ENCODE peak calls at places on chromosomes 2 and 18, in four cellular contexts. One of them, this sample, is unnamed.

GRCh38 chr2:135909976-135910375 is 33.7 kb upstream of the MCM6 start:
- DNase-seq in tibial nerve: no peak
- DNase-seq in GM20000: no peak
- DNase-seq in cardiac fibroblast: peak; percentile 5
- DNase-seq in this sample: no peak

GRCh38 chr2:163565192-163565591 is 170.6 kb downstream of the FIGN start:
- DNase-seq in cardiac fibroblast: no peak
- DNase-seq in tibial nerve: no peak
- DNase-seq in GM20000: no peak
- DNase-seq in this sample: no peak

GRCh38 chr2:19351914-19352697 is 6.3 kb downstream of the OSR1 start:
- DNase-seq in tibial nerve: no peak
- DNase-seq in GM20000: peak; percentile 11
- DNase-seq in cardiac fibroblast: no peak
- DNase-seq in this sample: peak; percentile 18

GRCh38 chr2:95062247-95062646 is 36.7 kb downstream of the MAL start:
- DNase-seq in tibial nerve: no peak
- DNase-seq in cardiac fibroblast: no peak
- DNase-seq in GM20000: no peak
- DNase-seq in this sample: no peak

GRCh38 chr2:199704358-199705238 is 146.4 kb downstream of the FTCDNL1 start:
- DNase-seq in GM20000: peak; percentile 36
- DNase-seq in tibial nerve: peak; percentile 7
- DNase-seq in cardiac fibroblast: peak; percentile 6
- DNase-seq in this sample: peak; percentile 30

GRCh38 chr18:23981369-23981768 is 33.2 kb upstream of the TTC39C start:
- DNase-seq in GM20000: peak; percentile 41
- DNase-seq in cardiac fibroblast: no peak
- DNase-seq in tibial nerve: no peak
- DNase-seq in this sample: no peak

GRCh38 chr2:64989982-64990614 is 899 bp downstream of the SLC1A4 start:
- DNase-seq in tibial nerve: peak; percentile 11
- DNase-seq in cardiac fibroblast: no peak
- DNase-seq in GM20000: no peak
- DNase-seq in this sample: peak; percentile 35

GRCh38 chr18:28032177-28032576 is 144.8 kb downstream of the CDH2 start:
- DNase-seq in tibial nerve: no peak
- DNase-seq in GM20000: no peak
- DNase-seq in cardiac fibroblast: no peak
- DNase-seq in this sample: no peak

GRCh38 chr2:111702119-111702808 is 181.7 kb downstream of the ANAPC1 start:
- DNase-seq in tibial nerve: no peak
- DNase-seq in GM20000: peak; percentile 70
- DNase-seq in cardiac fibroblast: peak; percentile 69
- DNase-seq in this sample: peak; percentile 67

GRCh38 chr2:20457027-20457426 is 10.2 kb downstream of the RHOB start:
- DNase-seq in cardiac fibroblast: no peak
- DNase-seq in tibial nerve: no peak
- DNase-seq in GM20000: peak; percentile 29
- DNase-seq in this sample: no peak

DNA sequence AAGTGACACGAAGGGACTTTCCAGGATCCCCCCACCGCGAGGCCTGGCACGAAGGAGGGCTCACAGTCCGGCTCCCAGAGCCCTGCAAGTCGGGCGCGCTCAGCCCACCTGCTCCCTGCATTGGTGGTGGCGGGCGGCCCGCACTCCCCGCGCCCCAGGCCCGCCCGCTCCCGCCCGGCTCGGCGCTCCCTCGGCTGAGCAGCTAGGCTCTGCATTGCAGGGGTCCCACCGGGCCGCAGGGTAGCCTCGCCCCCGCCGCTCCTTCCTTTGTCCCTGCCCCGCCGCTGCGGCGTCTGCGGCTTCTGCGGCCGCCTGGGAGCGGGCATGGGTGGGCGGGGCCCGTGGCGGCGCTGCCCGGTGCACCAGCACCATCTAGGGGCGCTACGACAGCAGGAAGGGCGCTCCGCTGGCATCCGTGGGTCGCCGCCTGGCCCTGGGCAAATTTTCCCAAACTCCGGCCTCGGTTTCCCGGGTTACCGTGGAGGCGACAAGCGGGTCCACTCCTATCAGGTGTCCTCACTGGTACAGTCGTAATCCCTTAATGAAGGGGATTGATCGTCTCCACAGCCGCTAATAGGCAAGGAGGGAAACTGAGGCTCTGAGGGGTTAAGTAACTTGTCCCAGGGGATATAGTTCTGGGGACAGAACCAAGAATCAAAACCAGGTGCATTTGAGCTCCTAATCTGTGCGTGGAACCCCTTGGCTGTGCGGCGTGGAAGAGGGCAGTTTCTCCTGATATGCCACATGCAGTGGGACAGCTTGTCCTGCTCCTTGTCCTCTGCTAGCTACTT is 157.4 kb downstream of the CYRIA start:
- DNase-seq in GM20000: no peak
- DNase-seq in cardiac fibroblast: peak; percentile 24
- DNase-seq in tibial nerve: no peak
- DNase-seq in this sample: peak; percentile 36
- TF ChIP-seq CTCF in GM20000: no peak
- TF ChIP-seq CTCF in cardiac fibroblast: peak; percentile 27
- TF ChIP-seq CTCF in tibial nerve: peak; percentile 66
- TF ChIP-seq CTCF in this sample: peak; percentile 30

DNA sequence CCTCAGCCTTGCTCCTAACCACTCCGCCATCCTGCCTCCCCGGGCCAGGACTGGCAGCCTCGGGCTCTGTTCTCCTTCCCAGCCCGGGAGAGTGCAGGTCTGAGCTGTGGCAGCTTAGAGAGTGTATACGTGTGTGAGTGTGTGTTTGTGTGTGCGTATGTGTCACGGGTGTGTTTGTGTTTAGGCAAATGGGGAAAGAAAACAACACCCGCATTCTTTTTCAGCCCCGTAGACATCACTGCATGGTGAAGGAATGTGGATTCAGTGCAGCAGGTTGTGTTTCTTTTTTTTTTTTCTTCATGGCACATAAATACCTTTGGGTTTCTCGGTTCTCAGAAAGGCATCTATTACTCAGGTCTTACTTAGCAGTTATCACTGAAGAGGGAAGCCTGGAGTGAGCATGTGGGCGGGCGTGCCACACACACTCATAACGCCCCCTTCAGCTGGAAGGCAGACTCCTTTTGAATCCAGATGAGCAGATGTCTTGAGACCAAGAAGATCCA is 44.2 kb downstream of the GLI2 start:
- DNase-seq in tibial nerve: no peak
- DNase-seq in cardiac fibroblast: peak; percentile 71
- DNase-seq in GM20000: no peak
- DNase-seq in this sample: no peak
- TF ChIP-seq CTCF in tibial nerve: no peak
- TF ChIP-seq CTCF in cardiac fibroblast: peak; percentile 32
- TF ChIP-seq CTCF in GM20000: no peak
- TF ChIP-seq CTCF in this sample: no peak

GRCh38 chr18:35919179-35919578 is 53.3 kb upstream of the RMP24 start:
- DNase-seq in GM20000: no peak
- DNase-seq in cardiac fibroblast: no peak
- DNase-seq in tibial nerve: no peak
- DNase-seq in this sample: no peak

GRCh38 chr18:35920623-35921022 is 51.9 kb upstream of the RMP24 start:
- DNase-seq in GM20000: no peak
- DNase-seq in cardiac fibroblast: no peak
- DNase-seq in tibial nerve: no peak
- DNase-seq in this sample: no peak

GRCh38 chr18:35918564-35918963 is 53.9 kb upstream of the RMP24 start:
- DNase-seq in tibial nerve: no peak
- DNase-seq in GM20000: no peak
- DNase-seq in cardiac fibroblast: no peak
- DNase-seq in this sample: no peak

GRCh38 chr18:35915056-35915455 is 57.4 kb upstream of the RMP24 start:
- DNase-seq in GM20000: no peak
- DNase-seq in tibial nerve: no peak
- DNase-seq in cardiac fibroblast: no peak
- DNase-seq in this sample: no peak

GRCh38 chr18:35917043-35917442 is 55.4 kb upstream of the RMP24 start:
- DNase-seq in tibial nerve: no peak
- DNase-seq in cardiac fibroblast: no peak
- DNase-seq in GM20000: no peak
- DNase-seq in this sample: no peak
- TF ChIP-seq CTCF in tibial nerve: no peak
- TF ChIP-seq CTCF in cardiac fibroblast: no peak
- TF ChIP-seq CTCF in GM20000: no peak
- TF ChIP-seq CTCF in this sample: no peak

GRCh38 chr2:220029013-220029412 is 401.6 kb downstream of the SLC4A3 start:
- DNase-seq in GM20000: no peak
- DNase-seq in cardiac fibroblast: no peak
- DNase-seq in tibial nerve: no peak
- DNase-seq in this sample: no peak
- TF ChIP-seq CTCF in GM20000: no peak
- TF ChIP-seq CTCF in cardiac fibroblast: no peak
- TF ChIP-seq CTCF in tibial nerve: no peak
- TF ChIP-seq CTCF in this sample: no peak

GRCh38 chr2:18268400-18268799 is 292.1 kb downstream of the RDH14 start:
- DNase-seq in GM20000: no peak
- DNase-seq in tibial nerve: no peak
- DNase-seq in cardiac fibroblast: no peak
- DNase-seq in this sample: no peak

GRCh38 chr2:18265614-18266013 is 294.8 kb downstream of the RDH14 start:
- DNase-seq in cardiac fibroblast: no peak
- DNase-seq in GM20000: no peak
- DNase-seq in tibial nerve: no peak
- DNase-seq in this sample: no peak

GRCh38 chr2:18262601-18263000 is 297.9 kb downstream of the RDH14 start:
- DNase-seq in cardiac fibroblast: no peak
- DNase-seq in GM20000: no peak
- DNase-seq in tibial nerve: no peak
- DNase-seq in this sample: no peak

GRCh38 chr2:18267501-18267900 is 293.0 kb downstream of the RDH14 start:
- DNase-seq in tibial nerve: no peak
- DNase-seq in GM20000: no peak
- DNase-seq in cardiac fibroblast: no peak
- DNase-seq in this sample: no peak

GRCh38 chr2:18266188-18266587 is 294.3 kb downstream of the RDH14 start:
- DNase-seq in tibial nerve: no peak
- DNase-seq in GM20000: peak; percentile 9
- DNase-seq in cardiac fibroblast: no peak
- DNase-seq in this sample: no peak
- TF ChIP-seq CTCF in tibial nerve: no peak
- TF ChIP-seq CTCF in GM20000: no peak
- TF ChIP-seq CTCF in cardiac fibroblast: peak; percentile 38
- TF ChIP-seq CTCF in this sample: no peak

DNA sequence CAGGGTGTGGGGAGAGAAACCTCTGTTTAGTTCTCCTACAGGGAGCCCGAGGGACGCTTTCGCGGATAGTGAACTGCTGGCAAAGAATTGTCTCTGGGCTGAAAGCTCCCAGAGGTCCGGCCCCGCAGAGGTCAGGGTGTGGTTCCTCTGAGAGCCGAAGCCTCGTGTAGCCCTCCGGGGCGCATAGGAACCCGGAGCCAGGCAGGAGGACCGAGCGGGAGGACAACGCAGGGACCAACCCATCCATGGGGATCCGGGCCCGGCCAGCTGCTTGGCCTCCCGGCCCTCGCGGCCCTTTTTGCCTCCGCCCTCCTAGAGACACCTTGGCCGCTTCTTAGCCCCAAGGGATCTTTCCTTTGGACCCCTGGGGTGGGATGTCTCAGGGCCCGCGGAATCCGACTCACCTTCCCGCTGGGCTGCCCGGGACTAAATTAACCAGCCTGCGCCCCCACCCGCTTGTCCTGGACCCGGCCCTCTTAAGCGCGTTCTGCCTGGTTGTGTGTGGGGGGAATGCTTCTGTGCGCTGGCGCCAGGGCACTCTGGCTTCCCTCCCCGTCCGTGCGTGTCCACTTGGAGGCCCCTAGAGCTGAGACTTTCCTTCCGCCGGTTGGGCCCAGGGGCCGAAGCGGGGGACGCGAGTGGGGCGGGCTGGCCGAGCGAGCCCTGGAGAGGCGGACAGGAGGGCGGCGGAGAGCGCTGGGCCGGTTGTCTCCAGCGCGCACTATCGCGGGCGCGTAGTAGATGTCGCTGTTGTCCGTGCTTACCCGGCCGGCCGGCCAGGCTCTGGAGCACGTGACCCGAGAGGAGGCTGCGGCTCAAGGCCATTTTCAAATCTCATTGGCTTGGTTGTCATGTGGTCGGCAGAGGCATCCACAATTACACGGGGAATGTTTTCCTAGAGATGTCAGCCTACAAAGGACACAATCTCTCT is at the start of gene HOXD10:
- DNase-seq in cardiac fibroblast: no peak
- DNase-seq in GM20000: no peak
- DNase-seq in tibial nerve: no peak
- DNase-seq in this sample: no peak
- TF ChIP-seq CTCF in cardiac fibroblast: no peak
- TF ChIP-seq CTCF in GM20000: no peak
- TF ChIP-seq CTCF in tibial nerve: peak; percentile 15
- TF ChIP-seq CTCF in this sample: no peak

DNA sequence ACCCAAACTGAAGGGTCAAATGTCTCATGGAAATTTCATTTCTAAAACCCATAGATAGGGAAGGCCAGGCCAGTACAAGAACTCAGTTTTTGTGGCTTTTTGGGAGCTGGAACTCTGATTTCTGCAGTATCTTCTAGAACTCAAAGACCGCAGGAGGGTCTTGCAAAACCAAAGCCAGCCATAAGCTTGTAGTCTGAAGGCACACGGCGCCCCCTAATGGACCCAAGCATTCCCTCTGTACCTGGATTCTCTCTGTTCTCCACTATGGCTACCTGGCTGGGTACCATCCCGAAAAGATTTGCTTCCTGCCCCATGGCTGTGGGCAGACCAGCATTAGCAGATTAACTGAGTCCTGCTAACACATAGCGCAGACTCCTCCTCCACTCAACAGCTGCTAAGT is 229.0 kb upstream of the SLC14A2 start:
- DNase-seq in tibial nerve: no peak
- DNase-seq in cardiac fibroblast: peak; percentile 54
- DNase-seq in GM20000: peak; percentile 16
- DNase-seq in this sample: peak; percentile 14
- TF ChIP-seq CTCF in tibial nerve: no peak
- TF ChIP-seq CTCF in cardiac fibroblast: peak; percentile 34
- TF ChIP-seq CTCF in GM20000: peak; percentile 15
- TF ChIP-seq CTCF in this sample: peak; percentile 53